ENCODE peak calls at places on chromosomes 7 and 10, in eight cellular contexts. U, R, I, A, D, K, P and G are unnamed samples.

GRCh38 chr10:109678857-109679256 is 244.5 kb downstream of the XPNPEP1 start:
- DNase-seq in A (no peak), U (no peak), P (no peak), K (no peak), R (no peak), D (no peak), I (no peak), G (no peak)

GRCh38 chr10:35367991-35368390 is 31.7 kb downstream of the CCNY start:
- DNase-seq in P (no peak), D (no peak), I (no peak), U (no peak), A (no peak), R (no peak), K (no peak), G (no peak)

GRCh38 chr10:132397036-132397541 is at the start of gene PWWP2B:
- DNase-seq in A (peak; percentile 77), P (no peak), D (no peak), K (no peak), U (no peak), R (no peak), I (no peak), G (no peak)

GRCh38 chr7:108451296-108451848 is 4.9 kb downstream of the NRCAM start:
- DNase-seq in I (no peak), P (no peak), U (no peak), K (no peak), R (no peak), A (no peak), D (no peak), G (no peak)

GRCh38 chr7:159103382-159104187 is 41.1 kb downstream of the VIPR2 start:
- DNase-seq in D (peak; percentile 17), R (no peak), I (no peak), A (peak; percentile 46), K (no peak), P (no peak), U (peak; percentile 57), G (no peak)

GRCh38 chr10:100183482-100183881 is 2.3 kb downstream of the ERLIN1 start:
- DNase-seq in R (no peak), U (no peak), I (no peak), D (no peak), K (no peak), A (no peak), P (peak; percentile 76), G (peak; percentile 62)

GRCh38 chr7:13945670-13946069 is 43.8 kb downstream of the ETV1 start:
- DNase-seq in I (no peak), A (no peak), K (no peak), R (no peak), P (no peak), D (no peak), U (no peak), G (no peak)

GRCh38 chr7:27080844-27081423 is 14.9 kb downstream of the HOXA1 start:
- DNase-seq in R (peak; percentile 46), D (no peak), P (peak; percentile 50), A (no peak), K (no peak), U (no peak), I (no peak), G (no peak)

GRCh38 chr10:74150151-74151056 is at the start of gene AP3M1:
- DNase-seq in I (no peak), A (peak; percentile 91), U (peak; percentile 92), R (peak; percentile 97), K (peak; percentile 97), P (no peak), D (peak; percentile 77), G (peak; percentile 78)

GRCh38 chr10:70142555-70142954 is 3.9 kb downstream of the TYSND1 start:
- DNase-seq in K (no peak), R (no peak), U (peak; percentile 58), D (no peak), A (peak; percentile 48), I (no peak), P (no peak), G (no peak)

GRCh38 chr10:128064615-128065580 is 61.3 kb downstream of the MKI67 start:
- DNase-seq in A (peak; percentile 91), I (no peak), P (no peak), U (peak; percentile 84), D (no peak), K (no peak), R (no peak), G (no peak)

GRCh38 chr7:98166668-98166970 is 44.6 kb upstream of the BHLHA15 start:
- DNase-seq in U (no peak), D (no peak), I (no peak), R (no peak), P (no peak), A (no peak), K (no peak), G (no peak)

GRCh38 chr7:98165827-98166667 is 45.2 kb upstream of the BHLHA15 start:
- DNase-seq in K (no peak), A (no peak), P (peak; percentile 33), D (no peak), I (peak; percentile 7), U (no peak), R (peak; percentile 85), G (peak; percentile 49)

GRCh38 chr7:98163704-98164478 is 47.3 kb upstream of the BHLHA15 start:
- DNase-seq in K (no peak), R (no peak), D (no peak), U (no peak), A (no peak), P (no peak), I (no peak), G (peak; percentile 47)

GRCh38 chr7:98162758-98163157 is 48.5 kb upstream of the BHLHA15 start:
- DNase-seq in U (no peak), I (no peak), D (no peak), A (no peak), K (no peak), R (no peak), P (no peak), G (no peak)

GRCh38 chr7:98163269-98163668 is 48.0 kb upstream of the BHLHA15 start:
- DNase-seq in A (no peak), P (no peak), I (no peak), U (no peak), R (no peak), D (no peak), K (no peak), G (no peak)
- TF ChIP-seq POLR2AphosphoS5 in A (no peak), P (no peak), I (no peak), U (no peak), R (no peak), D (no peak), K (no peak), G (no peak)

GRCh38 chr7:70670288-70670687 is 461.7 kb upstream of the GALNT17 start:
- DNase-seq in U (no peak), A (no peak), D (no peak), K (no peak), I (no peak), P (no peak), R (no peak), G (no peak)

GRCh38 chr7:70665997-70666396 is 465.9 kb upstream of the GALNT17 start:
- DNase-seq in I (no peak), U (no peak), A (no peak), P (no peak), K (no peak), R (no peak), D (no peak), G (no peak)

GRCh38 chr7:70669859-70670258 is 462.1 kb upstream of the GALNT17 start:
- DNase-seq in I (no peak), D (no peak), K (no peak), P (no peak), U (no peak), R (no peak), A (no peak), G (no peak)

GRCh38 chr7:70673833-70674232 is 458.1 kb upstream of the GALNT17 start:
- DNase-seq in D (no peak), K (no peak), A (no peak), R (no peak), U (no peak), I (no peak), P (no peak), G (no peak)

GRCh38 chr7:70668606-70669358 is 463.2 kb upstream of the GALNT17 start:
- DNase-seq in I (no peak), P (no peak), D (no peak), U (no peak), R (peak; percentile 28), K (no peak), A (no peak), G (peak; percentile 42)
- H3K27ac ChIP-seq in I (no peak overlapping the region), P (no peak overlapping the region), D (peak overlapping the region; percentile 52), U (no peak overlapping the region), R (no peak overlapping the region), K (no peak overlapping the region), A (no peak overlapping the region), G (peak overlapping the region; percentile 10)

DNA sequence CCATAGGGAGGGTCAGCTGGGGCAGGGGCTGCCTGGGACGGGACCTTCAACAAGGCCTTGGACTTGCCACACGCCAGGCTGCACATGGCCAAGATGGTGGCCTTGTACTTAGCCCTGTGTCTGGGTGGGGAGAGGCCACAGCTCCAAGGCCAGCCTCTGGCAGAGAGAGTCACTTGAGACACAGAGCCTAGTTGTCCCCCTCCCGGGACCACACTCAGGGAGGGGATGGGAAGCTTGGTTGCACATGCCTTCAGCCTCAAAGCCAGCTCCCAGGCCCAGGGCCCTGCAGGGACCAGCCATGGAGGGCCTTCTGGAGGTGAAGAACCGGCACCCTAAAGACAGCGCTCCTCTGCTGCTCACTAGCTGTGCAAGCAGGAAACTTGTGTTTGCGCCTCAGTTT is 16.7 kb downstream of the MMRN2 start:
- DNase-seq in U (peak; percentile 76), K (no peak), D (no peak), P (no peak), I (no peak), A (no peak), R (no peak), G (no peak)
- TF ChIP-seq POLR2AphosphoS5 in U (no peak), K (no peak), D (no peak), P (no peak), I (no peak), A (no peak), R (no peak), G (no peak)

DNA sequence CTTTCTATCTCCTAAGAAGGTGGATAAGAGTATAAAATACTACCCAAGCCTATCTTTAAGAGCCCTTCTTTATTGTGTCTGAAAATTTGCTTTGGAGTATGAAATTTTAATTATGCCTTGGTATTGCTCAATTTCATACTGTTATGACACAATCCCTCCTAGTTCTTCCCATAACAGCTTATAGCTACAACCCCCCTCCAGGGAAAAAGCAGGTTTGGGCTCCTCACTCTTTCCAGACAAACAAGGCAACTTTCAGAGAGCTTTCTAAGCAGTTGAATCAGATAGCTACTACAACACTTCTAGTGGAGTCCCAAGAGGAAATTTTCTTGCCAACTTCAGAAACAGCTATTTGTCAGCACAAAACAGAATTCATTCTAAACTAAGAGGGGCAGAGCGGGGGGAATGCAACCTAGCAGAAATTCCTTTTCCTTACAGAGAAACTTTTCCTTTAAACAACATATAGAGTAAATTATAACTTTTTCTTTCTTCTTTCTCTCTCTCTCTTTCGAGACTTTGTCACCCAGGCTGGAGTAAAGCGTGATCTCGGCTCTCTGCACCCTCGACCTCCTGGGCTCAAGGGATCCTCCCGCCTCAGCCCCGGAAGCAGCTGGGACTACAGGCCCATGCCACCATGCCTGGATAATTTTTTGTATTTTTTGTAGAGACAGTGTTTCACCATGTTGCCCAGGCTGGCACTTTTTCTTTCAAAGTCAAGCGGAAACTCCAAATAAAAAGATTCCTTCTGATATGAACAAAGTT is 26.0 kb upstream of the JMJD1C start:
- DNase-seq in A (peak; percentile 70), R (peak; percentile 24), K (no peak), I (no peak), D (no peak), U (no peak), P (no peak), G (no peak)
- H3K27ac ChIP-seq in A (peak overlapping the region; percentile 23), R (peak overlapping the region; percentile 33), K (no peak overlapping the region), I (peak overlapping the region; percentile 62), D (peak overlapping the region; percentile 68), U (peak overlapping the region; percentile 52), P (no peak overlapping the region), G (no peak overlapping the region)